ENCODE peak calls at places on chromosomes 13 and 19, in six cellular contexts. One of them, this sample, is unnamed.

GRCh38 chr19:15759962-15760565 is 22.3 kb downstream of the OR10H3 start:
- DNase-seq in NK-92 treated with Interleukin-12 subunit alpha and Interleukin-12 subunit beta, amount 100 ng/mL, for 24 hours: no peak
- DNase-seq in midbrain: no peak
- DNase-seq in B cell: no peak
- DNase-seq in stimulated activated CD4-positive, alpha-beta T cell treated with anti-CD3 and anti-CD28 coated beads, Interleukin-1b, Interleukin-23, amount 100 ng/mL, for 1 hour: no peak
- DNase-seq in right atrium auricular region: no peak
- DNase-seq in this sample: no peak

GRCh38 chr13:36601186-36601585 is 72.6 kb upstream of the SERTM1 start:
- DNase-seq in midbrain: no peak
- DNase-seq in right atrium auricular region: no peak
- DNase-seq in stimulated activated CD4-positive, alpha-beta T cell treated with anti-CD3 and anti-CD28 coated beads, Interleukin-1b, Interleukin-23, amount 100 ng/mL, for 1 hour: no peak
- DNase-seq in NK-92 treated with Interleukin-12 subunit alpha and Interleukin-12 subunit beta, amount 100 ng/mL, for 24 hours: no peak
- DNase-seq in B cell: no peak
- DNase-seq in this sample: no peak

GRCh38 chr19:5623397-5624153 is 692 bp downstream of the SAFB start:
- DNase-seq in midbrain: no peak
- DNase-seq in right atrium auricular region: no peak
- DNase-seq in B cell: no peak
- DNase-seq in stimulated activated CD4-positive, alpha-beta T cell treated with anti-CD3 and anti-CD28 coated beads, Interleukin-1b, Interleukin-23, amount 100 ng/mL, for 1 hour: no peak
- DNase-seq in NK-92 treated with Interleukin-12 subunit alpha and Interleukin-12 subunit beta, amount 100 ng/mL, for 24 hours: no peak
- DNase-seq in this sample: no peak

GRCh38 chr13:67015976-67016600 is 214.0 kb downstream of the PCDH9 start:
- DNase-seq in NK-92 treated with Interleukin-12 subunit alpha and Interleukin-12 subunit beta, amount 100 ng/mL, for 24 hours: no peak
- DNase-seq in midbrain: no peak
- DNase-seq in right atrium auricular region: no peak
- DNase-seq in B cell: no peak
- DNase-seq in stimulated activated CD4-positive, alpha-beta T cell treated with anti-CD3 and anti-CD28 coated beads, Interleukin-1b, Interleukin-23, amount 100 ng/mL, for 1 hour: no peak
- DNase-seq in this sample: no peak

GRCh38 chr13:59086147-59086546 is 1077.6 kb downstream of the DIAPH3 start:
- DNase-seq in midbrain: no peak
- DNase-seq in stimulated activated CD4-positive, alpha-beta T cell treated with anti-CD3 and anti-CD28 coated beads, Interleukin-1b, Interleukin-23, amount 100 ng/mL, for 1 hour: no peak
- DNase-seq in right atrium auricular region: no peak
- DNase-seq in B cell: no peak
- DNase-seq in NK-92 treated with Interleukin-12 subunit alpha and Interleukin-12 subunit beta, amount 100 ng/mL, for 24 hours: no peak
- DNase-seq in this sample: no peak

GRCh38 chr19:34341935-34342680 is 22.9 kb upstream of the GPI start:
- DNase-seq in stimulated activated CD4-positive, alpha-beta T cell treated with anti-CD3 and anti-CD28 coated beads, Interleukin-1b, Interleukin-23, amount 100 ng/mL, for 1 hour: no peak
- DNase-seq in NK-92 treated with Interleukin-12 subunit alpha and Interleukin-12 subunit beta, amount 100 ng/mL, for 24 hours: no peak
- DNase-seq in B cell: no peak
- DNase-seq in right atrium auricular region: no peak
- DNase-seq in midbrain: no peak
- DNase-seq in this sample: no peak

GRCh38 chr13:78460176-78460575 is 143.2 kb downstream of the POU4F1 start:
- DNase-seq in B cell: no peak
- DNase-seq in right atrium auricular region: no peak
- DNase-seq in midbrain: no peak
- DNase-seq in stimulated activated CD4-positive, alpha-beta T cell treated with anti-CD3 and anti-CD28 coated beads, Interleukin-1b, Interleukin-23, amount 100 ng/mL, for 1 hour: no peak
- DNase-seq in NK-92 treated with Interleukin-12 subunit alpha and Interleukin-12 subunit beta, amount 100 ng/mL, for 24 hours: no peak
- DNase-seq in this sample: no peak

GRCh38 chr13:76886292-76887061 is at the start of gene KCTD12:
- DNase-seq in stimulated activated CD4-positive, alpha-beta T cell treated with anti-CD3 and anti-CD28 coated beads, Interleukin-1b, Interleukin-23, amount 100 ng/mL, for 1 hour: peak
- DNase-seq in NK-92 treated with Interleukin-12 subunit alpha and Interleukin-12 subunit beta, amount 100 ng/mL, for 24 hours: no peak
- DNase-seq in B cell: peak
- DNase-seq in right atrium auricular region: peak
- DNase-seq in midbrain: peak
- DNase-seq in this sample: no peak

GRCh38 chr19:29367701-29368306 is 154.9 kb upstream of the UQCRFS1 start:
- DNase-seq in B cell: no peak
- DNase-seq in stimulated activated CD4-positive, alpha-beta T cell treated with anti-CD3 and anti-CD28 coated beads, Interleukin-1b, Interleukin-23, amount 100 ng/mL, for 1 hour: no peak
- DNase-seq in right atrium auricular region: no peak
- DNase-seq in midbrain: no peak
- DNase-seq in NK-92 treated with Interleukin-12 subunit alpha and Interleukin-12 subunit beta, amount 100 ng/mL, for 24 hours: no peak
- DNase-seq in this sample: peak

GRCh38 chr13:59776924-59777690 is 386.6 kb downstream of the DIAPH3 start:
- DNase-seq in right atrium auricular region: no peak
- DNase-seq in stimulated activated CD4-positive, alpha-beta T cell treated with anti-CD3 and anti-CD28 coated beads, Interleukin-1b, Interleukin-23, amount 100 ng/mL, for 1 hour: no peak
- DNase-seq in B cell: no peak
- DNase-seq in midbrain: no peak
- DNase-seq in NK-92 treated with Interleukin-12 subunit alpha and Interleukin-12 subunit beta, amount 100 ng/mL, for 24 hours: no peak
- DNase-seq in this sample: no peak

GRCh38 chr19:42370667-42371066 is 19.4 kb downstream of the CNFN start:
- DNase-seq in B cell: no peak
- DNase-seq in NK-92 treated with Interleukin-12 subunit alpha and Interleukin-12 subunit beta, amount 100 ng/mL, for 24 hours: no peak
- DNase-seq in stimulated activated CD4-positive, alpha-beta T cell treated with anti-CD3 and anti-CD28 coated beads, Interleukin-1b, Interleukin-23, amount 100 ng/mL, for 1 hour: no peak
- DNase-seq in midbrain: no peak
- DNase-seq in right atrium auricular region: no peak
- DNase-seq in this sample: no peak

GRCh38 chr19:47507031-47507430 is 7.8 kb downstream of the NAPA start:
- DNase-seq in NK-92 treated with Interleukin-12 subunit alpha and Interleukin-12 subunit beta, amount 100 ng/mL, for 24 hours: no peak
- DNase-seq in stimulated activated CD4-positive, alpha-beta T cell treated with anti-CD3 and anti-CD28 coated beads, Interleukin-1b, Interleukin-23, amount 100 ng/mL, for 1 hour: no peak
- DNase-seq in B cell: no peak
- DNase-seq in midbrain: peak
- DNase-seq in right atrium auricular region: no peak
- DNase-seq in this sample: no peak

GRCh38 chr13:28451482-28452217 is 43.3 kb downstream of the FLT1 start:
- DNase-seq in midbrain: no peak
- DNase-seq in B cell: no peak
- DNase-seq in stimulated activated CD4-positive, alpha-beta T cell treated with anti-CD3 and anti-CD28 coated beads, Interleukin-1b, Interleukin-23, amount 100 ng/mL, for 1 hour: no peak
- DNase-seq in NK-92 treated with Interleukin-12 subunit alpha and Interleukin-12 subunit beta, amount 100 ng/mL, for 24 hours: no peak
- DNase-seq in right atrium auricular region: no peak
- DNase-seq in this sample: no peak

GRCh38 chr13:113849981-113850721 is 13.7 kb downstream of the GAS6 start:
- DNase-seq in midbrain: no peak
- DNase-seq in NK-92 treated with Interleukin-12 subunit alpha and Interleukin-12 subunit beta, amount 100 ng/mL, for 24 hours: no peak
- DNase-seq in stimulated activated CD4-positive, alpha-beta T cell treated with anti-CD3 and anti-CD28 coated beads, Interleukin-1b, Interleukin-23, amount 100 ng/mL, for 1 hour: no peak
- DNase-seq in right atrium auricular region: peak
- DNase-seq in B cell: no peak
- DNase-seq in this sample: no peak

GRCh38 chr13:112172641-112173171 is 105.8 kb downstream of the SOX1 start:
- DNase-seq in NK-92 treated with Interleukin-12 subunit alpha and Interleukin-12 subunit beta, amount 100 ng/mL, for 24 hours: no peak
- DNase-seq in B cell: no peak
- DNase-seq in right atrium auricular region: no peak
- DNase-seq in stimulated activated CD4-positive, alpha-beta T cell treated with anti-CD3 and anti-CD28 coated beads, Interleukin-1b, Interleukin-23, amount 100 ng/mL, for 1 hour: no peak
- DNase-seq in midbrain: peak
- DNase-seq in this sample: no peak

GRCh38 chr19:55474269-55475265 is 1.9 kb upstream of the ZNF628 start:
- DNase-seq in right atrium auricular region: no peak
- DNase-seq in NK-92 treated with Interleukin-12 subunit alpha and Interleukin-12 subunit beta, amount 100 ng/mL, for 24 hours: no peak
- DNase-seq in B cell: no peak
- DNase-seq in stimulated activated CD4-positive, alpha-beta T cell treated with anti-CD3 and anti-CD28 coated beads, Interleukin-1b, Interleukin-23, amount 100 ng/mL, for 1 hour: no peak
- DNase-seq in midbrain: no peak
- DNase-seq in this sample: no peak

GRCh38 chr13:65917731-65918130 is 1312.4 kb downstream of the PCDH9 start:
- DNase-seq in NK-92 treated with Interleukin-12 subunit alpha and Interleukin-12 subunit beta, amount 100 ng/mL, for 24 hours: no peak
- DNase-seq in midbrain: no peak
- DNase-seq in right atrium auricular region: no peak
- DNase-seq in stimulated activated CD4-positive, alpha-beta T cell treated with anti-CD3 and anti-CD28 coated beads, Interleukin-1b, Interleukin-23, amount 100 ng/mL, for 1 hour: no peak
- DNase-seq in B cell: no peak
- DNase-seq in this sample: no peak

GRCh38 chr13:24693862-24694471 is 13.8 kb downstream of the ATP12A start:
- DNase-seq in right atrium auricular region: no peak
- DNase-seq in NK-92 treated with Interleukin-12 subunit alpha and Interleukin-12 subunit beta, amount 100 ng/mL, for 24 hours: no peak
- DNase-seq in B cell: peak
- DNase-seq in stimulated activated CD4-positive, alpha-beta T cell treated with anti-CD3 and anti-CD28 coated beads, Interleukin-1b, Interleukin-23, amount 100 ng/mL, for 1 hour: no peak
- DNase-seq in midbrain: peak
- DNase-seq in this sample: no peak

GRCh38 chr13:92612892-92613291 is 613.7 kb upstream of the GPC6 start:
- DNase-seq in right atrium auricular region: no peak
- DNase-seq in NK-92 treated with Interleukin-12 subunit alpha and Interleukin-12 subunit beta, amount 100 ng/mL, for 24 hours: no peak
- DNase-seq in stimulated activated CD4-positive, alpha-beta T cell treated with anti-CD3 and anti-CD28 coated beads, Interleukin-1b, Interleukin-23, amount 100 ng/mL, for 1 hour: no peak
- DNase-seq in B cell: no peak
- DNase-seq in midbrain: no peak
- DNase-seq in this sample: no peak

GRCh38 chr19:50371914-50372475 is 4.3 kb upstream of the NR1H2 start:
- DNase-seq in stimulated activated CD4-positive, alpha-beta T cell treated with anti-CD3 and anti-CD28 coated beads, Interleukin-1b, Interleukin-23, amount 100 ng/mL, for 1 hour: no peak
- DNase-seq in right atrium auricular region: no peak
- DNase-seq in NK-92 treated with Interleukin-12 subunit alpha and Interleukin-12 subunit beta, amount 100 ng/mL, for 24 hours: no peak
- DNase-seq in B cell: no peak
- DNase-seq in midbrain: no peak
- DNase-seq in this sample: no peak

GRCh38 chr13:110161112-110161897 is 145.7 kb downstream of the COL4A1 start:
- DNase-seq in midbrain: no peak
- DNase-seq in NK-92 treated with Interleukin-12 subunit alpha and Interleukin-12 subunit beta, amount 100 ng/mL, for 24 hours: no peak
- DNase-seq in B cell: no peak
- DNase-seq in stimulated activated CD4-positive, alpha-beta T cell treated with anti-CD3 and anti-CD28 coated beads, Interleukin-1b, Interleukin-23, amount 100 ng/mL, for 1 hour: no peak
- DNase-seq in right atrium auricular region: no peak
- DNase-seq in this sample: peak

GRCh38 chr19:44764975-44765948 is 12.4 kb upstream of the CBLC start:
- DNase-seq in midbrain: no peak
- DNase-seq in right atrium auricular region: no peak
- DNase-seq in B cell: no peak
- DNase-seq in stimulated activated CD4-positive, alpha-beta T cell treated with anti-CD3 and anti-CD28 coated beads, Interleukin-1b, Interleukin-23, amount 100 ng/mL, for 1 hour: no peak
- DNase-seq in NK-92 treated with Interleukin-12 subunit alpha and Interleukin-12 subunit beta, amount 100 ng/mL, for 24 hours: no peak
- DNase-seq in this sample: no peak

GRCh38 chr13:54029226-54029625 is 1000.6 kb downstream of the OLFM4 start:
- DNase-seq in B cell: no peak
- DNase-seq in NK-92 treated with Interleukin-12 subunit alpha and Interleukin-12 subunit beta, amount 100 ng/mL, for 24 hours: no peak
- DNase-seq in right atrium auricular region: no peak
- DNase-seq in stimulated activated CD4-positive, alpha-beta T cell treated with anti-CD3 and anti-CD28 coated beads, Interleukin-1b, Interleukin-23, amount 100 ng/mL, for 1 hour: no peak
- DNase-seq in midbrain: no peak
- DNase-seq in this sample: no peak

GRCh38 chr19:42401365-42402303 is 11.5 kb upstream of the CNFN start:
- DNase-seq in midbrain: peak
- DNase-seq in right atrium auricular region: peak
- DNase-seq in B cell: peak
- DNase-seq in stimulated activated CD4-positive, alpha-beta T cell treated with anti-CD3 and anti-CD28 coated beads, Interleukin-1b, Interleukin-23, amount 100 ng/mL, for 1 hour: peak
- DNase-seq in NK-92 treated with Interleukin-12 subunit alpha and Interleukin-12 subunit beta, amount 100 ng/mL, for 24 hours: peak
- DNase-seq in this sample: no peak

GRCh38 chr13:97573011-97573410 is 139.0 kb downstream of the RAP2A start:
- DNase-seq in B cell: no peak
- DNase-seq in NK-92 treated with Interleukin-12 subunit alpha and Interleukin-12 subunit beta, amount 100 ng/mL, for 24 hours: no peak
- DNase-seq in right atrium auricular region: no peak
- DNase-seq in stimulated activated CD4-positive, alpha-beta T cell treated with anti-CD3 and anti-CD28 coated beads, Interleukin-1b, Interleukin-23, amount 100 ng/mL, for 1 hour: no peak
- DNase-seq in midbrain: no peak
- DNase-seq in this sample: no peak

GRCh38 chr19:10758978-10759377 is 41.1 kb downstream of the DNM2 start:
- DNase-seq in right atrium auricular region: no peak
- DNase-seq in NK-92 treated with Interleukin-12 subunit alpha and Interleukin-12 subunit beta, amount 100 ng/mL, for 24 hours: no peak
- DNase-seq in B cell: no peak
- DNase-seq in stimulated activated CD4-positive, alpha-beta T cell treated with anti-CD3 and anti-CD28 coated beads, Interleukin-1b, Interleukin-23, amount 100 ng/mL, for 1 hour: no peak
- DNase-seq in midbrain: no peak
- DNase-seq in this sample: no peak

GRCh38 chr13:41742917-41743552 is 217.9 kb downstream of the VWA8 start:
- DNase-seq in right atrium auricular region: no peak
- DNase-seq in stimulated activated CD4-positive, alpha-beta T cell treated with anti-CD3 and anti-CD28 coated beads, Interleukin-1b, Interleukin-23, amount 100 ng/mL, for 1 hour: no peak
- DNase-seq in midbrain: no peak
- DNase-seq in NK-92 treated with Interleukin-12 subunit alpha and Interleukin-12 subunit beta, amount 100 ng/mL, for 24 hours: no peak
- DNase-seq in B cell: no peak
- DNase-seq in this sample: no peak

GRCh38 chr13:75492389-75492788 is 10.4 kb upstream of the TBC1D4 start:
- DNase-seq in midbrain: no peak
- DNase-seq in NK-92 treated with Interleukin-12 subunit alpha and Interleukin-12 subunit beta, amount 100 ng/mL, for 24 hours: no peak
- DNase-seq in B cell: no peak
- DNase-seq in stimulated activated CD4-positive, alpha-beta T cell treated with anti-CD3 and anti-CD28 coated beads, Interleukin-1b, Interleukin-23, amount 100 ng/mL, for 1 hour: no peak
- DNase-seq in right atrium auricular region: no peak
- DNase-seq in this sample: no peak

GRCh38 chr19:14413765-14414171 is 5.4 kb downstream of the DDX39A start:
- DNase-seq in B cell: no peak
- DNase-seq in midbrain: no peak
- DNase-seq in stimulated activated CD4-positive, alpha-beta T cell treated with anti-CD3 and anti-CD28 coated beads, Interleukin-1b, Interleukin-23, amount 100 ng/mL, for 1 hour: no peak
- DNase-seq in NK-92 treated with Interleukin-12 subunit alpha and Interleukin-12 subunit beta, amount 100 ng/mL, for 24 hours: no peak
- DNase-seq in right atrium auricular region: no peak
- DNase-seq in this sample: no peak

GRCh38 chr13:32840113-32840512 is 176.1 kb upstream of the KL start:
- DNase-seq in NK-92 treated with Interleukin-12 subunit alpha and Interleukin-12 subunit beta, amount 100 ng/mL, for 24 hours: no peak
- DNase-seq in B cell: no peak
- DNase-seq in midbrain: no peak
- DNase-seq in stimulated activated CD4-positive, alpha-beta T cell treated with anti-CD3 and anti-CD28 coated beads, Interleukin-1b, Interleukin-23, amount 100 ng/mL, for 1 hour: no peak
- DNase-seq in right atrium auricular region: no peak
- DNase-seq in this sample: no peak

This sample was measured in vagina.